ENCODE peak calls at places on chromosomes 11 and 22, in ten cellular contexts. H is effector CD4-positive, alpha-beta T cell; R is anterior cingulate cortex; Z is esophagus squamous epithelium; C is pulmonary artery endothelial cell; W is H4; Q is NCI-H1092 treated with DMSO at 0.1 percent for 48 hours; A is hypothalamus; K is GM03348; O is H54. T is an unnamed sample.

GRCh38 chr22:17739196-17739975 is 34.9 kb downstream of the BID start:
- DNase-seq in H (no peak), R (no peak), W (no peak), O (no peak), C (no peak), A (no peak), K (no peak), Q (no peak), Z (no peak), T (no peak)

GRCh38 chr11:2175659-2176058 is 4.0 kb upstream of the TH start:
- DNase-seq in R (no peak), A (no peak), W (peak; percentile 92), Q (no peak), O (peak; percentile 91), Z (no peak), C (no peak), K (peak; percentile 78), H (no peak), T (peak; percentile 76)

GRCh38 chr11:121231576-121232278 is 60.8 kb upstream of the SC5D start:
- DNase-seq in Q (no peak), W (no peak), Z (no peak), C (no peak), H (no peak), K (no peak), A (no peak), O (no peak), R (no peak), T (no peak)

GRCh38 chr22:35191412-35191811 is 65.9 kb upstream of the HMGXB4 start:
- DNase-seq in H (no peak), O (peak; percentile 17), W (peak; percentile 87), C (no peak), Z (no peak), A (no peak), Q (no peak), K (no peak), R (no peak), T (peak; percentile 76)

GRCh38 chr11:116374085-116374484 is 398.7 kb downstream of the BUD13 start:
- DNase-seq in O (no peak), C (no peak), Q (no peak), H (no peak), A (no peak), R (no peak), K (no peak), W (no peak), Z (no peak), T (no peak)

GRCh38 chr11:88359529-88359928 is 22.0 kb upstream of the CTSC start:
- DNase-seq in C (no peak), K (no peak), Z (no peak), Q (no peak), W (no peak), O (no peak), H (no peak), A (no peak), R (no peak), T (no peak)

GRCh38 chr22:40524392-40525249 is 111.9 kb downstream of the MRTFA start:
- DNase-seq in Z (no peak), A (no peak), H (no peak), C (no peak), O (no peak), R (no peak), Q (no peak), K (no peak), W (no peak), T (peak; percentile 48)

GRCh38 chr22:45319319-45319675 is 9.6 kb downstream of the FAM118A start:
- DNase-seq in O (no peak), C (no peak), H (peak; percentile 25), W (no peak), A (no peak), Z (no peak), R (no peak), K (peak; percentile 41), Q (no peak), T (peak; percentile 87)

GRCh38 chr11:13183094-13183825 is 94.3 kb upstream of the BMAL1 start:
- DNase-seq in Z (no peak), C (no peak), O (no peak), K (peak; percentile 68), H (no peak), W (peak; percentile 66), Q (peak; percentile 54), R (no peak), A (no peak), T (no peak)

GRCh38 chr22:50206599-50206998 is 5.8 kb downstream of the SELENOO start:
- DNase-seq in C (no peak), Q (no peak), O (no peak), W (no peak), Z (no peak), A (no peak), R (no peak), K (peak; percentile 67), H (no peak), T (no peak)

GRCh38 chr22:40753114-40753513 is 66.0 kb downstream of the SLC25A17 start:
- DNase-seq in W (no peak), R (no peak), A (no peak), O (no peak), Q (no peak), K (no peak), C (no peak), Z (no peak), H (no peak), T (no peak)

GRCh38 chr22:36349726-36350125 is 38.0 kb downstream of the MYH9 start:
- DNase-seq in H (no peak), O (no peak), R (no peak), Z (no peak), K (no peak), A (no peak), W (no peak), Q (no peak), C (no peak), T (no peak)

GRCh38 chr11:44309483-44310197 is at the start of gene ALX4:
- DNase-seq in W (peak; percentile 52), Q (peak; percentile 50), Z (no peak), K (peak; percentile 67), C (no peak), R (no peak), A (no peak), O (no peak), H (no peak), T (peak; percentile 68)

GRCh38 chr11:15106201-15106965 is 8.3 kb upstream of the INSC start:
- DNase-seq in H (no peak), Q (no peak), R (no peak), W (peak; percentile 83), C (no peak), O (peak; percentile 58), K (peak; percentile 44), Z (no peak), A (no peak), T (peak; percentile 74)

GRCh38 chr22:49934144-49934890 is 15.9 kb downstream of the CRELD2 start:
- DNase-seq in R (peak; percentile 8), C (no peak), O (peak; percentile 77), A (no peak), Q (no peak), K (no peak), W (peak; percentile 88), Z (no peak), H (peak; percentile 41), T (peak; percentile 75)

GRCh38 chr11:110169738-110170137 is 76.5 kb downstream of the ZC3H12C start:
- DNase-seq in H (no peak), O (no peak), W (no peak), Q (no peak), R (no peak), C (no peak), K (no peak), A (no peak), Z (no peak), T (no peak)

GRCh38 chr11:112377946-112378345 is 117.3 kb upstream of the PLET1 start:
- DNase-seq in K (no peak), Q (peak; percentile 69), A (no peak), Z (no peak), R (no peak), O (no peak), C (no peak), H (no peak), W (no peak), T (no peak)

GRCh38 chr11:35629914-35630313 is 11.7 kb downstream of the FJX1 start:
- DNase-seq in R (no peak), K (peak; percentile 85), O (peak; percentile 69), A (no peak), Z (no peak), W (peak; percentile 88), Q (no peak), C (peak; percentile 94), H (no peak), T (peak; percentile 92)

GRCh38 chr11:30143098-30143705 is 87.6 kb upstream of the FSHB start:
- DNase-seq in C (no peak), A (no peak), W (peak; percentile 11), O (no peak), H (no peak), Z (no peak), Q (peak; percentile 51), K (peak; percentile 41), R (no peak), T (no peak)

GRCh38 chr22:47297261-47298016 is 535.0 kb downstream of the TBC1D22A start:
- DNase-seq in K (no peak), W (no peak), R (no peak), Q (no peak), Z (no peak), O (no peak), C (no peak), H (no peak), A (no peak), T (no peak)

GRCh38 chr22:32829451-32829851 is 27.9 kb downstream of the TIMP3 start:
- DNase-seq in O (no peak), W (no peak), Q (no peak), Z (no peak), R (peak; percentile 27), C (no peak), K (no peak), H (no peak), A (no peak), T (no peak)

GRCh38 chr22:20951932-20952380 is 15.1 kb upstream of the AIFM3 start:
- DNase-seq in R (no peak), Q (no peak), Z (no peak), K (no peak), C (no peak), A (no peak), O (no peak), W (no peak), H (no peak), T (no peak)

GRCh38 chr11:14075118-14075601 is 112.6 kb downstream of the SPON1 start:
- DNase-seq in C (no peak), W (peak; percentile 52), A (no peak), O (no peak), Z (no peak), R (no peak), Q (no peak), H (peak; percentile 38), K (no peak), T (no peak)

GRCh38 chr11:124114942-124115781 is at the start of gene VWA5A:
- DNase-seq in C (peak; percentile 68), W (peak; percentile 81), O (peak; percentile 23), R (peak; percentile 12), K (peak; percentile 87), Q (peak; percentile 71), A (no peak), Z (peak; percentile 32), H (peak; percentile 27), T (peak; percentile 88)

GRCh38 chr22:36048911-36049677 is 20.5 kb upstream of the RBFOX2 start:
- DNase-seq in W (no peak), Q (no peak), A (no peak), R (no peak), K (no peak), H (no peak), C (no peak), Z (no peak), O (no peak), T (peak; percentile 79)

GRCh38 chr22:22880645-22881044 is 7.0 kb upstream of the IGLL5 start:
- DNase-seq in R (no peak), C (no peak), O (no peak), Z (no peak), Q (no peak), W (no peak), K (no peak), A (no peak), H (no peak), T (no peak)

GRCh38 chr22:27580311-27580897 is 221.2 kb downstream of the MN1 start:
- DNase-seq in O (peak; percentile 27), K (no peak), R (no peak), H (no peak), Z (no peak), A (no peak), C (no peak), W (no peak), Q (no peak), T (peak; percentile 88)

GRCh38 chr11:107669893-107670601 is 41.8 kb downstream of the SLN start:
- DNase-seq in A (no peak), R (no peak), Z (no peak), O (no peak), Q (no peak), H (no peak), K (no peak), W (no peak), C (no peak), T (no peak)

T was measured in MG63.